ENCODE peak calls at places on chromosomes 16 and 17, in six cellular contexts. B, N, D, T, A and P are unnamed samples.

GRCh38 chr16:57127037-57127763 is 34.8 kb downstream of the CPNE2 start:
- DNase-seq in T (peak), N (no peak), D (no peak), A (no peak), B (no peak), P (no peak)

GRCh38 chr17:39365252-39365651 is 36.2 kb downstream of the FBXL20 start:
- DNase-seq in D (peak), B (no peak), T (no peak), N (peak), A (no peak), P (no peak)

GRCh38 chr17:30939059-30939689 is 17.4 kb downstream of the ADAP2 start:
- DNase-seq in A (no peak), B (no peak), D (no peak), N (no peak), T (no peak), P (no peak)

GRCh38 chr17:81119223-81120148 is 45.8 kb upstream of the PVALEF start:
- DNase-seq in A (peak), D (peak), T (peak), B (peak), N (peak), P (no peak)

GRCh38 chr16:11914210-11914758 is 1.5 kb downstream of the GSPT1 start:
- DNase-seq in T (no peak), N (no peak), D (no peak), B (no peak), A (no peak), P (no peak)

GRCh38 chr17:33151565-33151964 is 141.5 kb downstream of the ASIC2 start:
- DNase-seq in D (no peak), B (no peak), A (no peak), T (no peak), N (no peak), P (no peak)

GRCh38 chr17:30124273-30124796 is 7.7 kb downstream of the NSRP1 start:
- DNase-seq in B (no peak), A (no peak), N (no peak), T (no peak), D (no peak), P (no peak)

GRCh38 chr17:2709173-2709661 is 2.3 kb downstream of the CLUH start:
- DNase-seq in T (no peak), A (peak), B (no peak), D (no peak), N (no peak), P (no peak)

GRCh38 chr16:10906914-10907756 is 30.1 kb downstream of the CIITA start:
- DNase-seq in N (no peak), A (no peak), B (no peak), D (no peak), T (no peak), P (no peak)

GRCh38 chr17:65058151-65058550 is 1.6 kb upstream of the GNA13 start:
- DNase-seq in T (no peak), N (no peak), A (no peak), D (no peak), B (no peak), P (no peak)

GRCh38 chr17:77489239-77489897 is 348.6 kb downstream of the SEC14L1 start:
- DNase-seq in B (no peak), N (no peak), T (no peak), A (no peak), D (no peak), P (no peak)

GRCh38 chr17:50201226-50201854 is at the start of gene COL1A1:
- DNase-seq in T (no peak), D (peak), A (peak), B (no peak), N (peak), P (peak)

GRCh38 chr17:68526548-68526947 is 14.3 kb downstream of the PRKAR1A start:
- DNase-seq in T (no peak), D (no peak), N (no peak), B (no peak), A (no peak), P (no peak)

GRCh38 chr16:84087461-84088151 is 29.1 kb downstream of the MBTPS1 start:
- DNase-seq in B (no peak), A (no peak), T (no peak), D (no peak), N (no peak), P (no peak)

GRCh38 chr17:11882716-11883115 is 114.6 kb downstream of the ZNF18 start:
- DNase-seq in T (no peak), D (no peak), N (no peak), A (no peak), B (no peak), P (no peak)

GRCh38 chr16:56956076-56956475 is 5.7 kb upstream of the CETP start:
- DNase-seq in N (no peak), A (no peak), D (peak), T (no peak), B (no peak), P (no peak)

GRCh38 chr17:67139784-67140665 is 95.7 kb downstream of the CACNG1 start:
- DNase-seq in T (no peak), N (no peak), A (peak), B (peak), D (no peak), P (no peak)

GRCh38 chr17:72733619-72734282 is 358.7 kb downstream of the SLC39A11 start:
- DNase-seq in B (no peak), N (no peak), D (no peak), A (no peak), T (no peak), P (no peak)

GRCh38 chr17:30720013-30720471 is 104.5 kb downstream of the CRLF3 start:
- DNase-seq in A (no peak), N (no peak), D (no peak), B (no peak), T (peak), P (peak)

GRCh38 chr17:21353326-21354010 is 22.7 kb upstream of the KCNJ12 start:
- DNase-seq in A (no peak), T (no peak), N (peak), B (no peak), D (no peak), P (peak)

GRCh38 chr16:70250748-70251650 is 741 bp downstream of the EXOSC6 start:
- DNase-seq in D (peak), N (no peak), A (peak), B (peak), T (peak), P (no peak)